ENCODE peak calls at places on chromosomes 4 and X, in nine cellular contexts. O is astrocyte of the hippocampus; I is T follicular helper cell; D is uterus; M is EH; P is GM12865; X is activated T-cell treated with anti-CD3 and anti-CD28 coated beads, Interleukin-2, amount 50 U/mL, for 48 hours; R is gastrocnemius medialis; A is stimulated activated CD4-positive, alpha-beta T cell treated with anti-CD3 and anti-CD28 coated beads, Interleukin-1b, Interleukin-23, amount 100 ng/mL, for 1 hour. L is an unnamed sample.

GRCh38 chr4:73698217-73698616 is 42.2 kb upstream of the CXCL8 start:
- DNase-seq in M (no peak), X (no peak), A (no peak), O (peak; percentile 70), I (no peak), P (no peak), R (no peak), D (no peak), L (no peak)

GRCh38 chr4:2424581-2424980 is 5.8 kb downstream of the CFAP99 start:
- DNase-seq in X (no peak), A (no peak), D (no peak), P (no peak), M (no peak), R (no peak), I (no peak), O (peak; percentile 53), L (no peak)

GRCh38 chrX:42098897-42099296 is 175.5 kb upstream of the CASK start:
- DNase-seq in A (no peak), R (no peak), D (no peak), X (no peak), I (no peak), P (no peak), O (no peak), M (no peak), L (no peak)

GRCh38 chr4:124279741-124280140 is 432.8 kb downstream of the ANKRD50 start:
- DNase-seq in A (no peak), D (no peak), X (no peak), I (no peak), P (no peak), M (no peak), R (no peak), O (no peak), L (no peak)

GRCh38 chr4:134470544-134470943 is 269.0 kb upstream of the PABPC4L start:
- DNase-seq in D (no peak), M (peak; percentile 42), A (no peak), I (no peak), O (peak; percentile 1), X (no peak), R (no peak), P (peak; percentile 1), L (no peak)

GRCh38 chr4:112002301-112002700 is 143.0 kb upstream of the FAM241A start:
- DNase-seq in O (peak; percentile 3), R (no peak), A (no peak), M (no peak), D (no peak), I (no peak), X (no peak), P (no peak), L (no peak)

GRCh38 chrX:113675278-113675677 is 834.6 kb upstream of the AMOT start:
- DNase-seq in X (no peak), I (no peak), M (no peak), A (no peak), O (peak; percentile 7), R (no peak), P (no peak), D (no peak), L (no peak)

GRCh38 chrX:109310031-109310430 is 171.9 kb downstream of the GUCY2F start:
- DNase-seq in R (no peak), D (no peak), P (no peak), M (no peak), O (no peak), I (no peak), X (no peak), A (no peak), L (no peak)

GRCh38 chrX:149512225-149512885 is 7.2 kb upstream of the IDS start:
- DNase-seq in P (peak; percentile 64), D (peak; percentile 27), O (peak; percentile 54), A (peak; percentile 14), M (peak; percentile 58), I (peak; percentile 39), X (peak; percentile 72), R (no peak), L (peak; percentile 29)

GRCh38 chr4:85772470-85772869 is 297.5 kb downstream of the ARHGAP24 start:
- DNase-seq in P (no peak), X (no peak), R (no peak), O (no peak), I (no peak), M (peak; percentile 75), D (no peak), A (no peak), L (no peak)

GRCh38 chrX:77628294-77629025 is 157.6 kb downstream of the ATRX start:
- DNase-seq in A (no peak), I (no peak), R (no peak), O (no peak), X (no peak), M (peak; percentile 6), D (no peak), P (no peak), L (no peak)

GRCh38 chrX:120468825-120469525 is at the start of gene LAMP2:
- DNase-seq in O (peak; percentile 93), A (peak; percentile 39), I (peak; percentile 69), M (peak; percentile 90), P (peak; percentile 84), X (peak; percentile 86), D (peak; percentile 88), R (peak; percentile 89), L (peak; percentile 52)

GRCh38 chr4:115054836-115055235 is 58.6 kb downstream of the NDST4 start:
- DNase-seq in O (no peak), P (peak; percentile 37), A (no peak), X (no peak), R (no peak), D (no peak), I (no peak), M (no peak), L (no peak)

GRCh38 chr4:72951147-72951546 is 118.4 kb downstream of the COX18 start:
- DNase-seq in A (no peak), D (no peak), O (no peak), R (no peak), M (no peak), I (no peak), X (no peak), P (no peak), L (no peak)

GRCh38 chr4:184464759-184465454 is 9.4 kb downstream of the IRF2 start:
- DNase-seq in D (no peak), A (no peak), R (no peak), P (no peak), I (no peak), O (no peak), X (no peak), M (no peak), L (no peak)

GRCh38 chr4:128242601-128243000 is 45.0 kb downstream of the PGRMC2 start:
- DNase-seq in P (no peak), M (no peak), X (no peak), O (no peak), I (no peak), D (no peak), A (no peak), R (no peak), L (no peak)

GRCh38 chr4:99625369-99625768 is 32.3 kb downstream of the C4orf54 start:
- DNase-seq in X (no peak), M (no peak), P (peak; percentile 52), I (no peak), A (no peak), O (no peak), D (no peak), R (no peak), L (no peak)

GRCh38 chr4:118776166-118776954 is 59.6 kb downstream of the SEC24D start:
- DNase-seq in I (no peak), P (no peak), X (no peak), A (no peak), M (peak; percentile 81), R (no peak), O (no peak), D (no peak), L (no peak)

GRCh38 chrX:104347860-104348259 is 93.1 kb upstream of the ESX1 start:
- DNase-seq in O (no peak), M (no peak), X (no peak), I (no peak), R (no peak), P (no peak), A (no peak), D (no peak), L (no peak)

GRCh38 chr4:37729649-37730004 is 43.5 kb upstream of the RELL1 start:
- DNase-seq in I (no peak), A (no peak), D (no peak), M (no peak), R (no peak), X (no peak), O (no peak), P (no peak), L (no peak)

GRCh38 chr4:100369871-100370270 is 148.0 kb downstream of the EMCN start:
- DNase-seq in X (no peak), O (no peak), D (no peak), P (peak; percentile 48), I (no peak), R (no peak), M (no peak), A (no peak), L (no peak)

GRCh38 chr4:55635760-55636621 is at the start of gene NMU:
- DNase-seq in I (peak; percentile 1), D (no peak), O (peak; percentile 76), R (no peak), M (peak; percentile 14), P (peak; percentile 60), X (peak; percentile 68), A (no peak), L (no peak)

GRCh38 chr4:12507868-12508481 is 976.2 kb downstream of the RAB28 start:
- DNase-seq in M (no peak), R (no peak), P (no peak), D (no peak), A (no peak), X (no peak), I (no peak), O (no peak), L (no peak)

GRCh38 chr4:20428410-20429160 is 176.9 kb downstream of the SLIT2 start:
- DNase-seq in P (peak; percentile 16), D (no peak), M (peak; percentile 44), X (no peak), R (no peak), I (no peak), O (peak; percentile 12), A (no peak), L (no peak)

GRCh38 chr4:100754741-100755140 is 236.9 kb upstream of the EMCN start:
- DNase-seq in O (no peak), X (no peak), I (no peak), M (no peak), A (no peak), D (no peak), P (no peak), R (no peak), L (no peak)

GRCh38 chr4:76883147-76883546 is 14.8 kb downstream of the SOWAHB start:
- DNase-seq in O (peak; percentile 63), R (no peak), I (no peak), A (no peak), M (peak; percentile 80), D (no peak), X (no peak), P (no peak), L (no peak)

GRCh38 chrX:40476958-40477357 is 103.8 kb upstream of the ATP6AP2 start:
- DNase-seq in P (no peak), A (no peak), X (no peak), O (no peak), R (no peak), I (no peak), M (no peak), D (no peak), L (no peak)

GRCh38 chr4:16607241-16607640 is 291.2 kb downstream of the LDB2 start:
- DNase-seq in X (no peak), O (no peak), I (no peak), D (no peak), M (peak; percentile 39), R (no peak), P (no peak), A (no peak), L (no peak)

GRCh38 chr4:180665994-180666818 is 1577.0 kb upstream of the TENM3 start:
- DNase-seq in D (no peak), M (peak; percentile 37), A (no peak), P (peak; percentile 80), X (peak; percentile 18), I (no peak), R (no peak), O (peak; percentile 86), L (no peak)

GRCh38 chr4:3269105-3269927 is 20.4 kb downstream of the MSANTD1 start:
- DNase-seq in I (no peak), P (no peak), D (no peak), R (no peak), O (no peak), M (no peak), X (no peak), A (no peak), L (no peak)

GRCh38 chr4:6804082-6804752 is 21.7 kb downstream of the KIAA0232 start:
- DNase-seq in I (no peak), M (no peak), X (no peak), O (no peak), P (no peak), A (no peak), R (no peak), D (no peak), L (no peak)

L was measured in stimulated activated CD8-positive, alpha-beta memory T cell treated with anti-CD3 and anti-CD28 coated beads, Interleukin-7, amount 100 ng/mL, for 1 hour.